ENCODE peak calls at places on chromosomes 3 and 15, in nine cellular contexts. O, V, P, Q, X, G, F, W and A are unnamed samples. For H3K4me1, the result is how much of the 10 kb centered on the place peaks cover.

GRCh38 chr3:139319428-139320402 is 24.1 kb upstream of the MRPS22 start:
- DNase-seq in W (no peak), O (no peak), X (no peak), Q (no peak), G (no peak), V (peak), P (no peak), F (no peak), A (no peak)

GRCh38 chr3:136279092-136279491 is 29.0 kb downstream of the PCCB start:
- DNase-seq in Q (no peak), G (no peak), W (no peak), O (no peak), V (no peak), X (no peak), P (no peak), F (no peak), A (no peak)

GRCh38 chr15:39834256-39834655 is 51.6 kb upstream of the FSIP1 start:
- DNase-seq in W (peak), V (no peak), X (no peak), G (no peak), Q (no peak), F (no peak), P (no peak), O (no peak), A (no peak)

GRCh38 chr15:49135893-49136292 is 19.5 kb downstream of the COPS2 start:
- DNase-seq in Q (no peak), V (no peak), X (no peak), O (no peak), F (no peak), W (peak), G (no peak), P (no peak), A (no peak)

GRCh38 chr3:131795382-131796085 is 239.3 kb downstream of the CPNE4 start:
- DNase-seq in W (no peak), Q (no peak), X (no peak), V (no peak), G (no peak), O (no peak), P (no peak), F (no peak), A (no peak)

GRCh38 chr3:31105011-31105410 is 210.6 kb upstream of the GADL1 start:
- DNase-seq in X (no peak), W (peak), O (no peak), G (no peak), P (no peak), F (no peak), V (no peak), Q (no peak), A (no peak)

GRCh38 chr3:39188271-39189149 is 3.9 kb downstream of the XIRP1 start:
- DNase-seq in O (no peak), F (no peak), V (no peak), P (no peak), Q (peak), X (no peak), W (no peak), G (no peak), A (no peak)

GRCh38 chr15:38669160-38669505 is 104.5 kb upstream of the RASGRP1 start:
- DNase-seq in O (no peak), P (no peak), W (no peak), Q (no peak), X (no peak), G (no peak), F (no peak), V (no peak), A (no peak)

GRCh38 chr3:57917611-57918010 is 90.6 kb upstream of the FLNB start:
- DNase-seq in X (no peak), G (no peak), P (no peak), V (no peak), O (no peak), F (no peak), W (peak), Q (no peak), A (no peak)

GRCh38 chr3:127103116-127103515 is 89.8 kb upstream of the PRR23E start:
- DNase-seq in P (no peak), O (no peak), V (peak), F (no peak), G (peak), X (no peak), Q (no peak), W (no peak), A (no peak)

GRCh38 chr3:50585919-50586762 is 16.8 kb downstream of the HEMK1 start:
- DNase-seq in P (no peak), V (no peak), Q (peak), X (no peak), W (no peak), O (no peak), G (no peak), F (no peak), A (no peak)

GRCh38 chr3:114374433-114374832 is 80.6 kb downstream of the TIGIT start:
- DNase-seq in X (no peak), F (no peak), V (no peak), W (no peak), Q (no peak), O (no peak), P (no peak), G (no peak), A (no peak)

GRCh38 chr3:62607287-62608029 is 234.1 kb upstream of the FEZF2 start:
- DNase-seq in P (no peak), F (no peak), Q (no peak), V (no peak), W (peak), G (no peak), O (peak), X (no peak), A (peak)

GRCh38 chr3:50154476-50154839 is 666 bp upstream of the SEMA3F start:
- DNase-seq in G (no peak), F (no peak), W (no peak), Q (no peak), P (no peak), V (no peak), O (no peak), X (no peak), A (no peak)

GRCh38 chr3:47342156-47342555 is 38.7 kb upstream of the PTPN23 start:
- DNase-seq in G (no peak), F (no peak), Q (no peak), P (no peak), X (no peak), V (no peak), O (no peak), W (no peak), A (no peak)

GRCh38 chr3:187210555-187211327 is 13.5 kb downstream of the RTP1 start:
- DNase-seq in Q (no peak), O (no peak), W (peak), P (no peak), X (no peak), V (no peak), G (no peak), F (no peak), A (no peak)

GRCh38 chr3:185737020-185737419 is 87.8 kb downstream of the IGF2BP2 start:
- DNase-seq in O (no peak), Q (no peak), W (peak), G (no peak), X (no peak), F (no peak), P (no peak), V (no peak), A (no peak)

GRCh38 chr15:63971427-63971805 is 74.9 kb downstream of the DAPK2 start:
- DNase-seq in W (no peak), V (no peak), P (no peak), O (no peak), X (no peak), F (peak), G (no peak), Q (peak), A (no peak)

GRCh38 chr3:189776163-189776824 is 145.1 kb downstream of the TP63 start:
- DNase-seq in X (no peak), F (no peak), G (no peak), V (no peak), Q (no peak), W (no peak), O (no peak), P (no peak), A (no peak)

GRCh38 chr3:100928638-100929428 is 64.4 kb downstream of the ABI3BP start:
- DNase-seq in G (no peak), O (no peak), F (no peak), Q (no peak), V (no peak), X (no peak), W (peak), P (no peak), A (no peak)

GRCh38 chr3:143237036-143237688 is 117.6 kb downstream of the CHST2 start:
- DNase-seq in O (no peak), V (no peak), G (no peak), F (no peak), X (no peak), Q (no peak), W (peak), P (no peak), A (no peak)

GRCh38 chr3:197428117-197428761 is 127.5 kb downstream of the BDH1 start:
- DNase-seq in V (peak), X (no peak), O (peak), G (no peak), Q (peak), F (no peak), P (peak), W (peak), A (peak)

GRCh38 chr3:39168156-39168780 is 14.9 kb upstream of the CSRNP1 start:
- DNase-seq in O (no peak), V (no peak), X (no peak), G (peak), W (no peak), Q (no peak), P (no peak), F (no peak), A (no peak)

GRCh38 chr15:84878504-84878903 is 6.0 kb upstream of the SLC28A1 start:
- DNase-seq in X (peak), F (no peak), V (no peak), G (no peak), P (peak), O (peak), W (peak), Q (peak), A (no peak)

GRCh38 chr15:58628206-58629057 is 121.1 kb downstream of the ADAM10 start:
- DNase-seq in W (peak), Q (no peak), V (no peak), P (no peak), F (no peak), X (no peak), G (no peak), O (no peak), A (no peak)
- H3K27ac ChIP-seq in W (peak), Q (peak), V (peak), P (no peak), F (peak), X (peak), G (peak), O (peak), A (no peak)

DNA sequence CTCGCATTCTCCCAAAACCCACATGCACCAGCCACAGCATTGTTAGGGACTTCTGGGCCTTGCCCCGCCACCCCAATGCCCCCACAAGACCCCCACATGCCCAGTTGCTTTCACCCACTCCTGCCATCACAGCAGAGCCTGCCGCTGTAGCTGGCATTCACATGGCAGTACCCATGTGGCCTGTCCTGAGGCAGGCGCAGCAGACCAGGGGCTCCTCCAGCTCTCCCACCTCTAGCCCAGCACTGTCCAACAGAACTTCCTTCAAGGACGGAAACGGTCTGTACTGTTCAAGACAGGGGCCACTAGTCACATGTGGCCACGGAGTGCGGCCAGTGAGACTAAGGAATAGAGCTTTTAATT is 32.5 kb downstream of the ANP32A start:
- DNase-seq in W (no peak), G (peak), O (no peak), V (no peak), Q (no peak), X (no peak), F (no peak), P (no peak), A (no peak)
- H3K4me1 ChIP-seq in W (under half), G (under half), O (half or more), V (half or more), Q (under half), X (under half), F (under half), P (under half), A (under half)

GRCh38 chr15:74750759-74751158 is 2.1 kb downstream of the CYP1A2 start:
- DNase-seq in Q (peak), G (no peak), X (no peak), V (no peak), O (no peak), P (no peak), F (no peak), W (no peak), A (no peak)

GRCh38 chr15:74749832-74750231 is 1.2 kb downstream of the CYP1A2 start:
- DNase-seq in Q (peak), G (no peak), P (no peak), F (no peak), W (no peak), X (no peak), V (no peak), O (no peak), A (peak)

GRCh38 chr15:74748322-74748946 is at the start of gene CYP1A2:
- DNase-seq in O (no peak), G (no peak), W (no peak), X (no peak), P (no peak), V (no peak), Q (peak), F (no peak), A (no peak)

GRCh38 chr15:74742422-74742821 is 6.2 kb upstream of the CYP1A2 start:
- DNase-seq in X (no peak), G (no peak), P (no peak), V (no peak), W (no peak), F (no peak), Q (no peak), O (no peak), A (no peak)

GRCh38 chr15:74746389-74746788 is 2.3 kb upstream of the CYP1A2 start:
- DNase-seq in G (no peak), W (no peak), F (no peak), X (no peak), Q (no peak), P (no peak), V (no peak), O (no peak), A (no peak)
- H3K27ac ChIP-seq in G (no peak), W (no peak), F (no peak), X (no peak), Q (no peak), P (no peak), V (no peak), O (no peak), A (no peak)

GRCh38 chr3:111910806-111911205 is 51.7 kb downstream of the PHLDB2 start:
- DNase-seq in F (no peak), Q (no peak), V (no peak), P (no peak), O (no peak), W (peak), X (no peak), G (no peak), A (no peak)

GRCh38 chr3:111917300-111917699 is 58.2 kb downstream of the PHLDB2 start:
- DNase-seq in O (no peak), P (peak), G (no peak), X (no peak), W (peak), Q (no peak), F (no peak), V (no peak), A (no peak)

GRCh38 chr3:111915905-111916304 is 56.8 kb downstream of the PHLDB2 start:
- DNase-seq in W (no peak), X (no peak), O (no peak), F (no peak), V (no peak), P (no peak), Q (no peak), G (no peak), A (no peak)

GRCh38 chr3:111911446-111911845 is 52.4 kb downstream of the PHLDB2 start:
- DNase-seq in P (no peak), O (no peak), Q (no peak), G (no peak), W (peak), F (no peak), X (no peak), V (no peak), A (no peak)

DNA sequence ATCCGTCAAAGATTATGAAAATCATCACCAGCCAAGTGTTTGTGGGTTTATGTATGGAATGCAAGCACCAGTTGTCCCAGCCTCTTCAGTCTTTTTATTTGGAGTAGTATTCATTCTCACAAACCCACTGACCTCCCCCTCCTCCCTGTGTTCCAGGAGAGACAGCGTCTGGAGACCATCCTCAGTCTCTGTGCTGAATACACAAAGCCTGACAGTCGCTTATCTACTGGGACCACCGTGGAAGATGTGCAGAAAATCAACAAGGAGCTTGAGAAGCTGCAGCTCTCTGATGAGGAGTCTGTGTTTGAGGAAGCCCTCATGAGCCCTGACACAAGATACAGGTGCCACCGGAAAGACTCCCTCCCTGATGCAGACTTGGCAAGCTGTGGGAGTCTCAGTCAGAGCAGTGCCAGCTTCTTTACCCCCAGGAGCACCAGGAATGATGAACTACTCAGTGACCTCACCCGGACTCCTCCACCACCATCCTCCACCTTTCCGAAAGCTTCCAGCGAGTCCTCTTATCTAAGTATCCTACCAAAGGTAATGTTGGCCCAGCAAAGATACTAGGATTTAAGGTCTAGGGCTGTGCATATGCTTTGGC is 54.2 kb downstream of the PHLDB2 start:
- DNase-seq in Q (no peak), P (no peak), X (no peak), F (no peak), V (no peak), G (no peak), O (no peak), W (no peak), A (no peak)
- H3K4me1 ChIP-seq in Q (under half), P (half or more), X (under half), F (under half), V (under half), G (half or more), O (under half), W (under half), A (under half)